ENCODE peak calls at places on chromosomes 11 and 22, in five cellular contexts. One of them, this sample, is unnamed.

GRCh38 chr11:129790131-129790530 is 25.5 kb upstream of the TMEM45B start:
- DNase-seq in substantia nigra: no peak
- DNase-seq in CD4-positive, alpha-beta memory T cell: no peak
- DNase-seq in NCI-H2029: no peak
- DNase-seq in NCI-H1092: no peak
- DNase-seq in this sample: no peak

GRCh38 chr22:37898441-37899181 is 7.5 kb upstream of the MICALL1 start:
- DNase-seq in substantia nigra: peak
- DNase-seq in CD4-positive, alpha-beta memory T cell: no peak
- DNase-seq in NCI-H2029: no peak
- DNase-seq in NCI-H1092: no peak
- DNase-seq in this sample: no peak

GRCh38 chr11:69442012-69442806 is 39.3 kb upstream of the LINC01488 start:
- DNase-seq in substantia nigra: no peak
- DNase-seq in CD4-positive, alpha-beta memory T cell: no peak
- DNase-seq in NCI-H2029: no peak
- DNase-seq in NCI-H1092: no peak
- DNase-seq in this sample: no peak

GRCh38 chr11:31817054-31817620 is 6.0 kb upstream of the PAX6 start:
- DNase-seq in substantia nigra: no peak
- DNase-seq in CD4-positive, alpha-beta memory T cell: no peak
- DNase-seq in NCI-H2029: no peak
- DNase-seq in NCI-H1092: no peak
- DNase-seq in this sample: peak

GRCh38 chr11:110928373-110928772 is 216.1 kb upstream of the ARHGAP20 start:
- DNase-seq in substantia nigra: no peak
- DNase-seq in CD4-positive, alpha-beta memory T cell: no peak
- DNase-seq in NCI-H2029: no peak
- DNase-seq in NCI-H1092: no peak
- DNase-seq in this sample: peak

GRCh38 chr11:31664129-31664528 is 147.0 kb downstream of the PAX6 start:
- DNase-seq in substantia nigra: no peak
- DNase-seq in CD4-positive, alpha-beta memory T cell: no peak
- DNase-seq in NCI-H2029: no peak
- DNase-seq in NCI-H1092: no peak
- DNase-seq in this sample: no peak

GRCh38 chr22:45308624-45309421 is 911 bp upstream of the FAM118A start:
- DNase-seq in substantia nigra: no peak
- DNase-seq in CD4-positive, alpha-beta memory T cell: no peak
- DNase-seq in NCI-H2029: no peak
- DNase-seq in NCI-H1092: no peak
- DNase-seq in this sample: no peak

GRCh38 chr11:119316729-119317591 is at the start of gene MCAM:
- DNase-seq in substantia nigra: no peak
- DNase-seq in CD4-positive, alpha-beta memory T cell: no peak
- DNase-seq in NCI-H2029: no peak
- DNase-seq in NCI-H1092: peak
- DNase-seq in this sample: peak

GRCh38 chr22:22884888-22885840 is 2.5 kb upstream of the IGLL5 start:
- DNase-seq in substantia nigra: no peak
- DNase-seq in CD4-positive, alpha-beta memory T cell: no peak
- DNase-seq in NCI-H2029: no peak
- DNase-seq in NCI-H1092: no peak
- DNase-seq in this sample: no peak

GRCh38 chr11:76794371-76795284 is 11.5 kb downstream of the TSKU start:
- DNase-seq in substantia nigra: no peak
- DNase-seq in CD4-positive, alpha-beta memory T cell: no peak
- DNase-seq in NCI-H2029: no peak
- DNase-seq in NCI-H1092: no peak
- DNase-seq in this sample: no peak

GRCh38 chr11:63535734-63536133 is 874 bp upstream of the PLAAT4 start:
- DNase-seq in substantia nigra: no peak
- DNase-seq in CD4-positive, alpha-beta memory T cell: peak
- DNase-seq in NCI-H2029: no peak
- DNase-seq in NCI-H1092: no peak
- DNase-seq in this sample: no peak

GRCh38 chr22:19446603-19447387 is 716 bp downstream of the C22orf39 start:
- DNase-seq in substantia nigra: no peak
- DNase-seq in CD4-positive, alpha-beta memory T cell: no peak
- DNase-seq in NCI-H2029: no peak
- DNase-seq in NCI-H1092: no peak
- DNase-seq in this sample: no peak

GRCh38 chr11:27423125-27423524 is 49.5 kb downstream of the LGR4 start:
- DNase-seq in substantia nigra: no peak
- DNase-seq in CD4-positive, alpha-beta memory T cell: no peak
- DNase-seq in NCI-H2029: no peak
- DNase-seq in NCI-H1092: peak
- DNase-seq in this sample: no peak

GRCh38 chr11:28559497-28559896 is 451.3 kb downstream of the METTL15 start:
- DNase-seq in substantia nigra: no peak
- DNase-seq in CD4-positive, alpha-beta memory T cell: no peak
- DNase-seq in NCI-H2029: no peak
- DNase-seq in NCI-H1092: no peak
- DNase-seq in this sample: no peak

GRCh38 chr11:19632435-19632834 is 80.2 kb upstream of the NAV2 start:
- DNase-seq in substantia nigra: no peak
- DNase-seq in CD4-positive, alpha-beta memory T cell: no peak
- DNase-seq in NCI-H2029: no peak
- DNase-seq in NCI-H1092: no peak
- DNase-seq in this sample: no peak

GRCh38 chr11:36724742-36725387 is 126.8 kb upstream of the RAG2 start:
- DNase-seq in substantia nigra: no peak
- DNase-seq in CD4-positive, alpha-beta memory T cell: no peak
- DNase-seq in NCI-H2029: no peak
- DNase-seq in NCI-H1092: no peak
- DNase-seq in this sample: no peak

GRCh38 chr11:68226421-68226820 is 13.3 kb upstream of the KMT5B start:
- DNase-seq in substantia nigra: no peak
- DNase-seq in CD4-positive, alpha-beta memory T cell: no peak
- DNase-seq in NCI-H2029: no peak
- DNase-seq in NCI-H1092: no peak
- DNase-seq in this sample: no peak

GRCh38 chr11:28756977-28757376 is 648.8 kb downstream of the METTL15 start:
- DNase-seq in substantia nigra: no peak
- DNase-seq in CD4-positive, alpha-beta memory T cell: no peak
- DNase-seq in NCI-H2029: no peak
- DNase-seq in NCI-H1092: no peak
- DNase-seq in this sample: no peak

GRCh38 chr11:72643547-72643946 is 30.7 kb downstream of the PDE2A start:
- DNase-seq in substantia nigra: no peak
- DNase-seq in CD4-positive, alpha-beta memory T cell: no peak
- DNase-seq in NCI-H2029: no peak
- DNase-seq in NCI-H1092: no peak
- DNase-seq in this sample: no peak

GRCh38 chr11:124315052-124315451 is 1.3 kb upstream of the OR8D1 start:
- DNase-seq in substantia nigra: no peak
- DNase-seq in CD4-positive, alpha-beta memory T cell: no peak
- DNase-seq in NCI-H2029: no peak
- DNase-seq in NCI-H1092: no peak
- DNase-seq in this sample: no peak

GRCh38 chr22:27601195-27601594 is 200.4 kb downstream of the MN1 start:
- DNase-seq in substantia nigra: no peak
- DNase-seq in CD4-positive, alpha-beta memory T cell: no peak
- DNase-seq in NCI-H2029: no peak
- DNase-seq in NCI-H1092: no peak
- DNase-seq in this sample: no peak

GRCh38 chr11:63623513-63624140 is 9.4 kb upstream of the PLAAT3 start:
- DNase-seq in substantia nigra: no peak
- DNase-seq in CD4-positive, alpha-beta memory T cell: no peak
- DNase-seq in NCI-H2029: no peak
- DNase-seq in NCI-H1092: no peak
- DNase-seq in this sample: peak

GRCh38 chr11:5282652-5283051 is 12.9 kb upstream of the HBE1 start:
- DNase-seq in substantia nigra: no peak
- DNase-seq in CD4-positive, alpha-beta memory T cell: no peak
- DNase-seq in NCI-H2029: no peak
- DNase-seq in NCI-H1092: no peak
- DNase-seq in this sample: no peak

GRCh38 chr11:45289369-45289768 is 3.2 kb upstream of the SYT13 start:
- DNase-seq in substantia nigra: no peak
- DNase-seq in CD4-positive, alpha-beta memory T cell: no peak
- DNase-seq in NCI-H2029: no peak
- DNase-seq in NCI-H1092: no peak
- DNase-seq in this sample: no peak

GRCh38 chr11:114094516-114094915 is 35.0 kb downstream of the ZBTB16 start:
- DNase-seq in substantia nigra: no peak
- DNase-seq in CD4-positive, alpha-beta memory T cell: no peak
- DNase-seq in NCI-H2029: no peak
- DNase-seq in NCI-H1092: no peak
- DNase-seq in this sample: no peak

GRCh38 chr11:63769044-63769718 is 606 bp upstream of the ZFTA start:
- DNase-seq in substantia nigra: no peak
- DNase-seq in CD4-positive, alpha-beta memory T cell: peak
- DNase-seq in NCI-H2029: no peak
- DNase-seq in NCI-H1092: no peak
- DNase-seq in this sample: peak

GRCh38 chr11:120061761-120062560 is 76.0 kb downstream of the TRIM29 start:
- DNase-seq in substantia nigra: no peak
- DNase-seq in CD4-positive, alpha-beta memory T cell: no peak
- DNase-seq in NCI-H2029: no peak
- DNase-seq in NCI-H1092: no peak
- DNase-seq in this sample: no peak

GRCh38 chr11:19232910-19233503 is 7.7 kb downstream of the E2F8 start:
- DNase-seq in substantia nigra: no peak
- DNase-seq in CD4-positive, alpha-beta memory T cell: no peak
- DNase-seq in NCI-H2029: no peak
- DNase-seq in NCI-H1092: no peak
- DNase-seq in this sample: no peak

GRCh38 chr22:37100589-37101127 is 8.9 kb downstream of the TMPRSS6 start:
- DNase-seq in substantia nigra: no peak
- DNase-seq in CD4-positive, alpha-beta memory T cell: peak
- DNase-seq in NCI-H2029: no peak
- DNase-seq in NCI-H1092: no peak
- DNase-seq in this sample: no peak

GRCh38 chr11:131522851-131523250 is 152.4 kb downstream of the NTM start:
- DNase-seq in substantia nigra: no peak
- DNase-seq in CD4-positive, alpha-beta memory T cell: no peak
- DNase-seq in NCI-H2029: no peak
- DNase-seq in NCI-H1092: no peak
- DNase-seq in this sample: no peak

GRCh38 chr11:82465481-82465880 is 268.2 kb downstream of the FAM181B start:
- DNase-seq in substantia nigra: no peak
- DNase-seq in CD4-positive, alpha-beta memory T cell: no peak
- DNase-seq in NCI-H2029: no peak
- DNase-seq in NCI-H1092: no peak
- DNase-seq in this sample: no peak

GRCh38 chr11:38356255-38356654 is 1758.2 kb upstream of the RAG2 start:
- DNase-seq in substantia nigra: no peak
- DNase-seq in CD4-positive, alpha-beta memory T cell: no peak
- DNase-seq in NCI-H2029: no peak
- DNase-seq in NCI-H1092: no peak
- DNase-seq in this sample: no peak

This sample was measured in NCI-H524.